ENCODE peak calls at places on chromosomes 4 and X, in seven cellular contexts. X is activated T-cell treated with anti-CD3 and anti-CD28 coated beads for 24 hours; C is T-helper 1 cell; Q is stimulated activated CD8-positive, alpha-beta memory T cell treated with anti-CD3 and anti-CD28 coated beads, Interleukin-7, amount 100 ng/mL, for 24 hours; H is hypothalamus; U is stimulated activated naive CD4-positive, alpha-beta T cell; W is HT1080. K is an unnamed sample.

GRCh38 chrX:40158036-40158706 is 60.4 kb upstream of the BCOR start:
- DNase-seq in Q (no peak), X (no peak), W (no peak), U (peak), H (no peak), C (no peak), K (no peak)

GRCh38 chrX:110167952-110168451 is 149.9 kb downstream of the AMMECR1 start:
- DNase-seq in W (peak), C (peak), H (peak), U (peak), Q (no peak), X (peak), K (peak)

GRCh38 chr4:24770111-24770584 is 25.2 kb upstream of the SOD3 start:
- DNase-seq in C (no peak), Q (no peak), X (no peak), H (no peak), W (peak), U (no peak), K (no peak)

GRCh38 chr4:134879019-134879418 is 677.4 kb upstream of the PABPC4L start:
- DNase-seq in X (no peak), C (no peak), W (no peak), U (no peak), Q (no peak), H (no peak), K (no peak)

GRCh38 chrX:14913241-14913640 is 40.0 kb downstream of the MOSPD2 start:
- DNase-seq in C (no peak), W (peak), H (no peak), U (no peak), Q (no peak), X (no peak), K (no peak)

GRCh38 chr4:165723051-165723805 is 149.8 kb upstream of the TLL1 start:
- DNase-seq in C (no peak), X (no peak), H (no peak), Q (no peak), W (no peak), U (no peak), K (no peak)

GRCh38 chr4:177375971-177376370 is 66.3 kb downstream of the AGA start:
- DNase-seq in Q (no peak), X (no peak), C (no peak), H (no peak), U (no peak), W (no peak), K (no peak)

GRCh38 chr4:122458625-122459024 is 2.1 kb upstream of the IL2 start:
- DNase-seq in W (peak), H (no peak), X (peak), C (peak), Q (no peak), U (no peak), K (no peak)

GRCh38 chr4:77776182-77777134 is 42.7 kb downstream of the CNOT6L start:
- DNase-seq in W (no peak), C (no peak), X (no peak), Q (no peak), H (no peak), U (no peak), K (no peak)

GRCh38 chrX:22629105-22629725 is 356.5 kb downstream of the CBLL2 start:
- DNase-seq in C (no peak), X (no peak), W (peak), Q (no peak), H (no peak), U (no peak), K (no peak)